ENCODE peak calls at places on chromosomes 11 and 22, in six cellular contexts. B is GM23338, A is heart right ventricle, S is ovary, F is fibroblast of lung, P is sigmoid colon. J is an unnamed sample.

GRCh38 chr22:36497910-36498669 is 8.8 kb downstream of the FOXRED2 start:
- DNase-seq in S (no peak), F (no peak), A (no peak), P (no peak), B (peak; percentile 15), J (peak; percentile 51)

GRCh38 chr11:69643646-69644045 is 2.7 kb downstream of the CCND1 start:
- DNase-seq in B (no peak), A (no peak), P (no peak), F (no peak), S (no peak), J (peak; percentile 27)

GRCh38 chr11:111707039-111707690 is 59.0 kb downstream of the PPP2R1B start:
- DNase-seq in P (peak; percentile 87), F (peak; percentile 97), A (peak; percentile 38), S (peak; percentile 82), B (no peak), J (no peak)

GRCh38 chr11:15591112-15591537 is 476.4 kb downstream of the INSC start:
- DNase-seq in A (peak; percentile 19), P (no peak), F (no peak), B (no peak), S (peak; percentile 77), J (no peak)

GRCh38 chr11:17781626-17782025 is 47.0 kb downstream of the KCNC1 start:
- DNase-seq in S (peak; percentile 1), F (no peak), P (no peak), A (no peak), B (no peak), J (no peak)

GRCh38 chr11:64358907-64359711 is at the start of gene RPS6KA4:
- DNase-seq in A (peak; percentile 73), F (peak; percentile 45), S (peak; percentile 76), B (peak; percentile 76), P (no peak), J (peak; percentile 69)

GRCh38 chr22:41526802-41527799 is 17.2 kb downstream of the POLR3H start:
- DNase-seq in P (peak; percentile 84), A (peak; percentile 61), S (peak; percentile 69), B (peak; percentile 70), F (peak; percentile 32), J (no peak)

GRCh38 chr11:79931692-79932091 is 490.9 kb upstream of the TENM4 start:
- DNase-seq in P (no peak), B (no peak), A (no peak), S (no peak), F (no peak), J (no peak)

GRCh38 chr22:33842006-33842354 is 78.3 kb downstream of the LARGE1 start:
- DNase-seq in S (no peak), P (no peak), F (no peak), A (no peak), B (no peak), J (no peak)

GRCh38 chr22:25930710-25931353 is 188.8 kb downstream of the MYO18B start:
- DNase-seq in A (no peak), F (no peak), B (no peak), P (no peak), S (no peak), J (no peak)

GRCh38 chr22:25942126-25942988 is 200.4 kb downstream of the MYO18B start:
- DNase-seq in S (no peak), F (no peak), P (no peak), B (no peak), A (no peak), J (no peak)

GRCh38 chr11:3834349-3835099 is 6.2 kb downstream of the RHOG start:
- DNase-seq in S (no peak), B (peak; percentile 58), A (no peak), F (no peak), P (no peak), J (no peak)

GRCh38 chr22:29713156-29713715 is 6.6 kb upstream of the CABP7 start:
- DNase-seq in S (no peak), F (no peak), P (no peak), B (no peak), A (no peak), J (no peak)

GRCh38 chr11:2794419-2794795 is 91.2 kb downstream of the CDKN1C start:
- DNase-seq in B (no peak), A (peak; percentile 6), S (peak; percentile 27), P (peak; percentile 42), F (no peak), J (no peak)

GRCh38 chr11:42311504-42311903 is 852.1 kb upstream of the LRRC4C start:
- DNase-seq in P (no peak), F (no peak), A (no peak), B (no peak), S (no peak), J (no peak)

GRCh38 chr11:61602775-61603569 is 22.1 kb upstream of the SYT7 start:
- DNase-seq in S (peak; percentile 88), P (peak; percentile 95), F (peak; percentile 98), A (peak; percentile 65), B (no peak), J (peak; percentile 98)

GRCh38 chr11:37500425-37500824 is 902.4 kb upstream of the RAG2 start:
- DNase-seq in A (no peak), S (no peak), B (no peak), P (no peak), F (no peak), J (no peak)

GRCh38 chr11:59802639-59803176 is 7.9 kb downstream of the MRPL16 start:
- DNase-seq in A (no peak), B (peak; percentile 58), S (no peak), P (no peak), F (peak; percentile 72), J (no peak)

GRCh38 chr22:38110863-38111852 is 674 bp upstream of the BAIAP2L2 start:
- DNase-seq in P (no peak), A (no peak), S (no peak), F (no peak), B (peak; percentile 72), J (no peak)

DNA sequence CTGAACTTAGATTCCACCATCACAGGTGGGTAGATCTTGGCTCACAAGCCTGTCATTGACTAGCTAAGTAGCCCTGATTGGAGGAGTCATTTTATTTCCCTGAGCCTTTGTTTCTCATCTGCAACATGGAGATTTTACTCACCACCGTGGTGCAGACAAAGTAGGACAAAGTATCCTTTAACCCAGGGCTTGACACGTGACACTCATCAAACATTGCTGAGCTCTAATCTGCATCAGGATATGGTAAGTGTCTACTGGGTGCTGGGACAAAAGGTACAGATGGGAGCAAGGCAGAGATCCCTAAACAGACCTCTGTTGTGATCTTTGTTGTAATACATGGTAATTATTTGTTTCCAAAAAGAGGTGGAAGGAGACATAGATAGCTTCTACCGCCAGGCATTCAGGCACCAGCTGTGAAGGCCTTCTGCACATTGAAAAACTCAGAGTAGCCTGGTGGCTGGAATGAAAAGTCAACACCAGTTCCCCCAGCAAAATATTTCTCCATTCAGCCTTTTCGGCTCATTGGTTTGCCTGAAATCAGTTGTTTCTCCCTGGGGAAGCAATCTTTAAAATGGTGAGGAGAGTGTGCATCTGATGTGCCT is 18.3 kb upstream of the MICAL2 start:
- DNase-seq in S (no peak), P (no peak), A (no peak), F (no peak), B (no peak), J (no peak)
- TF ChIP-seq CTCF in S (no peak), P (no peak), A (peak; percentile 24), F (peak; percentile 31), B (no peak), J (no peak)

DNA sequence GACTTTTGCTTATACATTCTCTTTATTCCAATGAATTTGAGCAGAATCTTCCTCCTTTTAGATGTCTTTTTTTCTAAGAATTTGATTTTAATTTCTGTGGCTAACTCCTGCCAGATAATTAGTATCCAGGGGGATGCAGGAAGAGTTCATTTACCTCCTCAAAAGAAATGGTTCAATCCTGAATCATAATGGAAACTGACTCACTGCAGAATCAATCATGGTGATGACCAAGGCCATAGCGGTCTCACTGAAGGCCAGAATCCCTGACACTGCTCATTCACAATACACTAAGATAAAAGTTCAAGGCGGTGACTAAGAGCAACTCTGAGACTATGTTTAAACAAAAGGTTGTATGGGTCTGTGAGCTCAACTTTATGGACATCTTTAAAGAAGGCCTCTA is 233.9 kb upstream of the ZC3H12C start:
- DNase-seq in S (no peak), F (peak; percentile 60), P (no peak), A (no peak), B (no peak), J (no peak)
- H3K27ac ChIP-seq in S (no peak overlapping the region), F (no peak overlapping the region), P (no peak overlapping the region), A (no peak overlapping the region), B (no peak overlapping the region), J (no peak overlapping the region)

GRCh38 chr22:24827305-24827704 is 21.3 kb downstream of the SGSM1 start:
- DNase-seq in S (no peak), A (no peak), F (no peak), B (no peak), P (no peak), J (no peak)
- H3K4me1 ChIP-seq in S (no peaks in the 10 kb centered on the region), A (no peaks in the 10 kb centered on the region), F (no peaks in the 10 kb centered on the region), B (peaks cover 10% of the 10 kb centered on the region), P (no peaks in the 10 kb centered on the region), J (no peaks in the 10 kb centered on the region)

DNA sequence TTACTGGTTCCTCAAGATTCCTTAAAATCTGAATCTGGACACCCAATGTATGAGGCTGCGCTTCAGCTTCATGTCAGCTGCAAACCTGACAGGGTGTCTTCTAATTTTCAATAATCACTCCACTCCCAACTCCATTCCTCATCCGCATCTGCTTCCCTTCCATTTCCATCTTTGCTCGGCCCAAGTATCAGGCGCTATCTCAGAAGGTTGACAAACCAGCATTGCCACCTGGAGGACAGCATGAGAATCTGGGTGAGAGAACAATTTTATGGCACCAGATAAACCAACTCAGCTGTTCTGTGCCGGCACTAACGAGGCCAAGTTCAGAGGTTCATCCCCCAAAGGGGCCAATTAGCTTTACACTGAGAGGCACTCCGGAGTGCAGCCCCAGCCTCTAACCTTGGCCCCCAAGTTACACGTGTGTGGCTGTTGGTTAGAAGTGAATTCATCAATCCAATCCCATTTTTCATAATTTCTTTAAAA is 79.1 kb upstream of the LMO2 start:
- DNase-seq in F (peak; percentile 62), P (peak; percentile 68), S (peak; percentile 32), A (no peak), B (peak; percentile 81), J (no peak)
- TF ChIP-seq CTCF in F (peak; percentile 58), P (no peak), S (no peak), A (peak; percentile 79), B (peak; percentile 69), J (peak; percentile 72)

DNA sequence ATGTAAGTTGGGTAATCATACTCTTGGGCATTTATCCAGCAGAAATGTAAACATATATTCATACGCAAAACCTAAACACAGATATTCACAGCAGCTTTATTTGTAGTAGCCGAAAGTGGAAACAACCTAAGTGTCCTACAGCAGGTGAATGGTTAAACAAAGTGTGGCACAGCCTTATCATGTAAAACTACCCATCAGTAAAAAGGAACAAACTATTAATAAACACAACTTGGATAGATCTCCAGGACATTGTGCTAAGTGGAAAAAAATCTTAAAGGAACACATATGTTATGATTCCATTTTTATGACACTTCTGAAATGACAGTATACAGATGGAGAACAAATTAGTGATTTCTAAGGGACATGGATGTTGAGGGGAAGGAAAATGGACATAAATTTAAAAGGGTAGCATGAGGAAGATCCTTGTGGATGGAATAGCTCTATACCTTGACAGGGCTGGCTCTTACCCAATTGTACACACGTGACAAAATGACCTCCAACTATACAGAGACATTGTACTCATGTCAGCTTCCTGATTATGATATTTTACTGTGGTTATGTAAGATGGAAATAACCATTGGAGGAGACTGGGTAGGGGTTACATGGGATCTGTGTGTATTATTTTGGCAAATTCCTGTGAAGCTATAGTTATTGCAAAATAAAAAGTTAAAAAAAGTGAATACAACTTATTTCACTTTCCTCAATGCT is 15.4 kb downstream of the ANO5 start:
- DNase-seq in F (no peak), B (no peak), S (no peak), A (no peak), P (no peak), J (no peak)
- H3K27ac ChIP-seq in F (no peak overlapping the region), B (no peak overlapping the region), S (no peak overlapping the region), A (peak overlapping the region; percentile 41), P (no peak overlapping the region), J (no peak overlapping the region)

GRCh38 chr11:115530752-115531151 is 26.5 kb upstream of the CADM1 start:
- DNase-seq in S (no peak), A (no peak), F (no peak), P (no peak), B (peak; percentile 80), J (no peak)
- H3K4me1 ChIP-seq in S (no peaks in the 10 kb centered on the region), A (no peaks in the 10 kb centered on the region), F (no peaks in the 10 kb centered on the region), P (no peaks in the 10 kb centered on the region), B (peaks cover 7% of the 10 kb centered on the region), J (no peaks in the 10 kb centered on the region)